ENCODE peak calls at places on chromosomes 4 and X, in six cellular contexts. O is right atrium auricular region, R is GM04504, X is amygdala, G is HEK293T, P is right cardiac atrium. V is an unnamed sample.

GRCh38 chr4:6673660-6674499 is 19.8 kb upstream of the S100P start:
- DNase-seq in O (peak), R (peak), X (peak), G (peak), P (peak), V (peak)

GRCh38 chr4:103934178-103934789 is 214.5 kb upstream of the TACR3 start:
- DNase-seq in O (no peak), R (peak), X (no peak), G (peak), P (no peak), V (peak)

GRCh38 chrX:48540015-48540350 is 469 bp downstream of the TBC1D25 start:
- DNase-seq in O (peak), R (no peak), X (peak), G (peak), P (no peak), V (no peak)

GRCh38 chr4:41483771-41484170 is 54.2 kb upstream of the LIMCH1 start:
- DNase-seq in O (no peak), R (no peak), X (no peak), G (no peak), P (no peak), V (no peak)

GRCh38 chr4:99645036-99645435 is 12.6 kb downstream of the C4orf54 start:
- DNase-seq in O (no peak), R (no peak), X (no peak), G (no peak), P (no peak), V (no peak)

GRCh38 chr4:158710814-158711213 is 12.4 kb downstream of the PPID start:
- DNase-seq in O (no peak), R (no peak), X (no peak), G (no peak), P (no peak), V (no peak)

GRCh38 chr4:31234494-31234893 is 514.3 kb downstream of the PCDH7 start:
- DNase-seq in O (no peak), R (no peak), X (no peak), G (peak), P (no peak), V (no peak)

GRCh38 chr4:118265312-118266144 is 87.3 kb downstream of the PRSS12 start:
- DNase-seq in O (no peak), R (no peak), X (no peak), G (no peak), P (peak), V (no peak)

GRCh38 chr4:145937990-145938611 is 522 bp downstream of the ZNF827 start:
- DNase-seq in O (no peak), R (no peak), X (peak), G (peak), P (no peak), V (no peak)

GRCh38 chrX:148043456-148043855 is 62.3 kb downstream of the FMR1NB start:
- DNase-seq in O (no peak), R (peak), X (no peak), G (no peak), P (no peak), V (no peak)

V was measured in smooth muscle cell of the brain vasculature.